ENCODE peak calls at places on chromosomes 6 and 20, in nine cellular contexts. F is GM12865; P is HCT116; X is choroid plexus epithelial cell; O is fibroblast of mammary gland; N is lower lobe of right lung; T is astrocyte of the cerebellum; G is aorta; D is CD8-positive, alpha-beta memory T cell. B is an unnamed sample.

GRCh38 chr6:135936606-135937005 is 85.1 kb downstream of the PDE7B start:
- DNase-seq in F (no peak), P (no peak), X (peak), O (peak), N (no peak), T (peak), G (no peak), D (no peak), B (peak)

GRCh38 chr6:69090132-69090531 is 455.1 kb downstream of the ADGRB3 start:
- DNase-seq in F (no peak), P (no peak), X (peak), O (peak), N (no peak), T (peak), G (no peak), D (no peak), B (peak)

GRCh38 chr6:112370946-112371345 is 23.8 kb downstream of the RFPL4B start:
- DNase-seq in F (no peak), P (no peak), X (no peak), O (peak), N (no peak), T (no peak), G (no peak), D (no peak), B (no peak)

GRCh38 chr6:111603648-111604047 is 2.0 kb downstream of the TRAF3IP2 start:
- DNase-seq in F (no peak), P (no peak), X (no peak), O (peak), N (no peak), T (no peak), G (no peak), D (no peak), B (no peak)

GRCh38 chr20:8226106-8226505 is 94.0 kb downstream of the PLCB1 start:
- DNase-seq in F (no peak), P (no peak), X (no peak), O (no peak), N (no peak), T (no peak), G (no peak), D (no peak), B (no peak)

GRCh38 chr6:143674466-143675114 is 3.2 kb upstream of the PHACTR2 start:
- DNase-seq in F (no peak), P (no peak), X (no peak), O (peak), N (no peak), T (no peak), G (no peak), D (no peak), B (no peak)

GRCh38 chr6:36117639-36118549 is 12.4 kb upstream of the MAPK13 start:
- DNase-seq in F (no peak), P (no peak), X (no peak), O (no peak), N (no peak), T (no peak), G (no peak), D (no peak), B (no peak)

GRCh38 chr6:154506108-154506507 is 4.4 kb downstream of the CNKSR3 start:
- DNase-seq in F (no peak), P (no peak), X (no peak), O (no peak), N (no peak), T (no peak), G (no peak), D (no peak), B (no peak)

GRCh38 chr20:5592823-5593761 is 157.1 kb upstream of the SHLD1 start:
- DNase-seq in F (peak), P (no peak), X (no peak), O (no peak), N (no peak), T (no peak), G (no peak), D (no peak), B (no peak)

GRCh38 chr6:154318711-154319110 is 37.9 kb downstream of the IPCEF1 start:
- DNase-seq in F (no peak), P (no peak), X (no peak), O (peak), N (no peak), T (no peak), G (no peak), D (no peak), B (no peak)

GRCh38 chr20:58131111-58131510 is 97.3 kb downstream of the ANKRD60 start:
- DNase-seq in F (no peak), P (no peak), X (peak), O (peak), N (no peak), T (peak), G (no peak), D (no peak), B (no peak)

GRCh38 chr6:166625356-166625755 is 1.7 kb downstream of the RPS6KA2 start:
- DNase-seq in F (no peak), P (no peak), X (peak), O (peak), N (no peak), T (peak), G (no peak), D (no peak), B (peak)

GRCh38 chr6:140921366-140922226 is 1211.1 kb upstream of the GJE1 start:
- DNase-seq in F (peak), P (peak), X (peak), O (peak), N (no peak), T (peak), G (no peak), D (no peak), B (peak)

GRCh38 chr6:87029711-87030314 is 65.1 kb downstream of the CGA start:
- DNase-seq in F (peak), P (peak), X (peak), O (peak), N (no peak), T (peak), G (no peak), D (no peak), B (peak)

GRCh38 chr6:84546427-84546914 is 217.9 kb downstream of the TBX18 start:
- DNase-seq in F (no peak), P (no peak), X (peak), O (peak), N (no peak), T (no peak), G (no peak), D (no peak), B (peak)

GRCh38 chr6:96852605-96853004 is 15.3 kb upstream of the GPR63 start:
- DNase-seq in F (no peak), P (no peak), X (no peak), O (no peak), N (no peak), T (no peak), G (no peak), D (no peak), B (no peak)

GRCh38 chr6:153485072-153485471 is 354.0 kb upstream of the RGS17 start:
- DNase-seq in F (no peak), P (no peak), X (no peak), O (no peak), N (no peak), T (no peak), G (no peak), D (no peak), B (no peak)

GRCh38 chr20:8234580-8234979 is 102.5 kb downstream of the PLCB1 start:
- DNase-seq in F (no peak), P (no peak), X (no peak), O (no peak), N (no peak), T (no peak), G (no peak), D (no peak), B (no peak)

GRCh38 chr20:35451295-35451694 is 4.1 kb upstream of the CEP250 start:
- DNase-seq in F (no peak), P (no peak), X (no peak), O (no peak), N (no peak), T (no peak), G (no peak), D (no peak), B (no peak)

GRCh38 chr6:37936150-37936549 is 116.6 kb downstream of the ZFAND3 start:
- DNase-seq in F (no peak), P (no peak), X (no peak), O (no peak), N (no peak), T (no peak), G (no peak), D (no peak), B (no peak)

GRCh38 chr20:5807431-5807830 is 57.2 kb downstream of the SHLD1 start:
- DNase-seq in F (no peak), P (no peak), X (no peak), O (no peak), N (no peak), T (no peak), G (no peak), D (no peak), B (no peak)

GRCh38 chr20:56166781-56167465 is 81.6 kb upstream of the MC3R start:
- DNase-seq in F (no peak), P (no peak), X (no peak), O (no peak), N (no peak), T (no peak), G (no peak), D (no peak), B (no peak)

GRCh38 chr20:58514321-58515239 is 619 bp downstream of the APCDD1L start:
- DNase-seq in F (no peak), P (no peak), X (peak), O (peak), N (no peak), T (no peak), G (no peak), D (no peak), B (no peak)

GRCh38 chr6:143583542-143584330 is 72.2 kb upstream of the FUCA2 start:
- DNase-seq in F (no peak), P (no peak), X (peak), O (peak), N (no peak), T (no peak), G (no peak), D (no peak), B (peak)

GRCh38 chr6:63391203-63391970 is 71.6 kb upstream of the LGSN start:
- DNase-seq in F (no peak), P (no peak), X (no peak), O (no peak), N (no peak), T (no peak), G (no peak), D (no peak), B (no peak)

GRCh38 chr6:108163267-108163643 is 2.6 kb upstream of the NR2E1 start:
- DNase-seq in F (no peak), P (peak), X (no peak), O (no peak), N (no peak), T (no peak), G (no peak), D (no peak), B (no peak)

GRCh38 chr6:168985705-168986104 is 267.9 kb downstream of the THBS2 start:
- DNase-seq in F (no peak), P (no peak), X (no peak), O (no peak), N (no peak), T (no peak), G (no peak), D (no peak), B (no peak)

GRCh38 chr6:6678185-6678671 is 89.7 kb downstream of the LY86 start:
- DNase-seq in F (no peak), P (no peak), X (peak), O (peak), N (no peak), T (peak), G (no peak), D (no peak), B (no peak)

GRCh38 chr20:34984756-34985261 is 29.1 kb downstream of the MYH7B start:
- DNase-seq in F (no peak), P (no peak), X (no peak), O (no peak), N (no peak), T (no peak), G (peak), D (no peak), B (no peak)

GRCh38 chr6:43695967-43696291 is 8.3 kb upstream of the MRPS18A start:
- DNase-seq in F (no peak), P (no peak), X (no peak), O (no peak), N (no peak), T (no peak), G (no peak), D (no peak), B (no peak)

GRCh38 chr6:17212541-17213371 is 68.4 kb upstream of the RBM24 start:
- DNase-seq in F (no peak), P (no peak), X (no peak), O (no peak), N (no peak), T (no peak), G (peak), D (no peak), B (no peak)
- H3K4me3 ChIP-seq in F (no peak), P (no peak), X (no peak), O (no peak), N (no peak), T (no peak), G (no peak), D (no peak), B (no peak)

GRCh38 chr20:3072530-3073250 is 1.3 kb downstream of the OXT start:
- DNase-seq in F (no peak), P (no peak), X (no peak), O (no peak), N (no peak), T (no peak), G (no peak), D (no peak), B (no peak)
- H3K4me3 ChIP-seq in F (no peak), P (no peak), X (no peak), O (no peak), N (peak), T (peak), G (no peak), D (no peak), B (no peak)

GRCh38 chr20:31596831-31597482 is 8.1 kb upstream of the ID1 start:
- DNase-seq in F (no peak), P (no peak), X (no peak), O (no peak), N (no peak), T (no peak), G (no peak), D (no peak), B (no peak)

GRCh38 chr20:31594002-31594557 is 11.0 kb upstream of the ID1 start:
- DNase-seq in F (no peak), P (no peak), X (no peak), O (no peak), N (no peak), T (no peak), G (no peak), D (no peak), B (no peak)

GRCh38 chr20:31594558-31595379 is 10.3 kb upstream of the ID1 start:
- DNase-seq in F (no peak), P (no peak), X (no peak), O (no peak), N (peak), T (no peak), G (no peak), D (no peak), B (no peak)

GRCh38 chr20:31595654-31596411 is 9.3 kb upstream of the ID1 start:
- DNase-seq in F (no peak), P (peak), X (peak), O (peak), N (peak), T (no peak), G (peak), D (no peak), B (peak)

GRCh38 chr20:31595380-31595653 is 9.8 kb upstream of the ID1 start:
- DNase-seq in F (no peak), P (no peak), X (no peak), O (no peak), N (no peak), T (no peak), G (no peak), D (no peak), B (no peak)
- H3K4me3 ChIP-seq in F (no peak), P (peak), X (no peak), O (no peak), N (no peak), T (no peak), G (no peak), D (no peak), B (no peak)

GRCh38 chr6:2900221-2900807 is 2.8 kb downstream of the SERPINB9 start:
- DNase-seq in F (no peak), P (no peak), X (no peak), O (no peak), N (no peak), T (no peak), G (no peak), D (no peak), B (no peak)

GRCh38 chr6:2896741-2897140 is 6.4 kb downstream of the SERPINB9 start:
- DNase-seq in F (no peak), P (no peak), X (no peak), O (no peak), N (no peak), T (no peak), G (no peak), D (no peak), B (no peak)

GRCh38 chr6:2900821-2901644 is 2.1 kb downstream of the SERPINB9 start:
- DNase-seq in F (no peak), P (no peak), X (peak), O (no peak), N (no peak), T (no peak), G (no peak), D (no peak), B (no peak)

GRCh38 chr6:2902470-2902762 is 693 bp downstream of the SERPINB9 start:
- DNase-seq in F (no peak), P (no peak), X (peak), O (peak), N (peak), T (no peak), G (peak), D (no peak), B (no peak)

DNA sequence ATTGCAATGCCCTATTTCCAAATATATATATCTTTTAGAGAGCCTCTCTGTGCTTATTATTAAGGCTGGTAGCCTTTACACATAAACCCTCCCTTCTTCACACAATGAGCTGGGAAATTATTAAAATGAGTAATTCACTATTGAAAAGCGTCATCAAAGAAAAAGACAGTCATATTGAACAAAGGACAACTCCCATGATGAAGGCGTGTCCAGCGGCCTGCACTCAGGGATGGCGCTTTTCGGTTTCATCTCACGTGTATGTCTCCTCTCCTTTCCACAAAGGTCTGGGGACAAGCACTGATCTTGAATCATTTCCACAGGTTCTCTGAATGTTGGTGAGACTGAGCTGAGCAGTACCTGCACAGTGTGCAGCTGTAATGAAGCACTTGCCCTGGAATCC is 3.5 kb downstream of the SERPINB9 start:
- DNase-seq in F (peak), P (no peak), X (no peak), O (no peak), N (no peak), T (no peak), G (no peak), D (no peak), B (no peak)
- H3K4me3 ChIP-seq in F (peak), P (no peak), X (no peak), O (no peak), N (no peak), T (no peak), G (no peak), D (peak), B (no peak)

DNA sequence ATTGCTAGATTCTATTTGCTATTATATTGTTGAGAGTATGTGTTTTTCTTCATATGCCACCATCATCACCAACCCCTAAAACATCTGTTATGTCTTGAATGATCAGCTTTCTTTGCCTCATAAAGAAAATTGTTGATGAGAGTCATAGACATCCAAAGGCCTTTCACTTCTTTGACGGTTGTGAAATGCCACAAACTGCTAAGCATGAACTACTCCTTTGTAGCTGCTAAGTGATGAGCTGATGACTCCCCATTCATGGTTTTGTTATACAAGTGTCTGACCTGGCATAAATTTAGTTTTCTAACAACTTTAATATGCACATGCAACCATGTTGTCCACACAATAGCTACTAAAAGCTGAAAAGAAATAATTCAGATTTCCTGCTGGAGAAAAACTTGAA is 684 bp upstream of the MED23 start:
- DNase-seq in F (no peak), P (no peak), X (no peak), O (peak), N (no peak), T (no peak), G (no peak), D (no peak), B (no peak)
- H3K4me3 ChIP-seq in F (peak), P (peak), X (no peak), O (peak), N (peak), T (peak), G (no peak), D (peak), B (peak)

DNA sequence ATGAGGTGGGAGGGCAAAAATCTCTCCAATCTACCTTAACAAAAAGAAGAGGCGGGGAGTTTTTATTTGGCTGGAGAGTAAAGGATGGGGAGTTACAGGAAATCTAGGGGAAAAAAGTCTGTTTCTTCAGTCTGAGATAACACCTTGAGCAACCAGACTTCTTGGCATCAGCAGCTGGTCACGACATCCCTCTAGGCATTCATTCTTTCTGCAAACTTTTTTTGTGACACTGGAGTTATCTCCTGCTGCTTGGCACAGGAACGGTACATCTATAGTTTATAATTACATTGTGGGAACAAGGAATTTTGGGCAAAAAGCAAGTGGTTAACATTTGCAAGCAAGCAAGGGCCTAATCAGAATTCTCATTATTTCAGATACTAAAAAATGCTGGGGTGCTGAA is 50.6 kb upstream of the IFNGR1 start:
- DNase-seq in F (no peak), P (no peak), X (peak), O (no peak), N (no peak), T (no peak), G (no peak), D (no peak), B (no peak)
- H3K4me3 ChIP-seq in F (no peak), P (no peak), X (no peak), O (no peak), N (no peak), T (no peak), G (no peak), D (no peak), B (no peak)

GRCh38 chr6:40879169-40879568 is 159.9 kb downstream of the UNC5CL start:
- DNase-seq in F (no peak), P (no peak), X (no peak), O (no peak), N (no peak), T (no peak), G (no peak), D (no peak), B (no peak)

GRCh38 chr6:40876336-40876735 is 162.7 kb downstream of the UNC5CL start:
- DNase-seq in F (no peak), P (no peak), X (no peak), O (no peak), N (no peak), T (no peak), G (no peak), D (no peak), B (no peak)

GRCh38 chr6:40881501-40881900 is 157.5 kb downstream of the UNC5CL start:
- DNase-seq in F (peak), P (no peak), X (no peak), O (no peak), N (no peak), T (no peak), G (no peak), D (no peak), B (no peak)

GRCh38 chr6:40874495-40874894 is 164.5 kb downstream of the UNC5CL start:
- DNase-seq in F (no peak), P (no peak), X (peak), O (no peak), N (no peak), T (no peak), G (no peak), D (no peak), B (no peak)

DNA sequence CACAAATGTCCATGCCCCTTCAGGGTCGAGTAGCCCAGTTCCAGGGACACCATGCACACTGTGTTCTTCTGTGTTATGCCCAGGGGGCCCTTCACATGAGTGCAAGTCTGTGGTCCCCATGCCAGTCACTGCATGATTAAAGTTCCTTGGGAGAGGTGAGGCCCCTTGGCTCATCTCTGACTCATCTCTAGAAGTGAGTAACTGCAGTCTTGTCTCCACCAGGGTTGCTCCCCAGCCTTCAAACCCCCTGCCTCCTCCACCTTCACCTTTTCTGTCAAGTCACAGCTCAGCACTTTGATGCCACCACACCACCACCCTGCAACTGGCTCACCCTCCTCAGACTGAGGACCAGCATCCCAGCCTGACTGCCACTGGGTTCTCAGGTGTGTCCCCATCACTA is 161.7 kb downstream of the UNC5CL start:
- DNase-seq in F (no peak), P (no peak), X (no peak), O (peak), N (no peak), T (no peak), G (no peak), D (no peak), B (no peak)
- H3K4me3 ChIP-seq in F (no peak), P (no peak), X (no peak), O (no peak), N (no peak), T (no peak), G (no peak), D (no peak), B (no peak)

GRCh38 chr6:17865243-17865642 is 122.2 kb downstream of the KIF13A start:
- DNase-seq in F (no peak), P (peak), X (no peak), O (no peak), N (no peak), T (no peak), G (no peak), D (no peak), B (no peak)
- H3K4me3 ChIP-seq in F (no peak), P (peak), X (no peak), O (no peak), N (no peak), T (no peak), G (no peak), D (no peak), B (no peak)

B was measured in skeletal muscle cell.